ENCODE peak calls at places on chromosomes 2 and 18, in seven cellular contexts. One of them, this sample, is unnamed.

GRCh38 chr2:28709101-28709500 is 42.5 kb upstream of the PPP1CB start:
- ATAC-seq in activated CD8-positive, alpha-beta T cell treated with anti-CD3 and anti-CD28 coated beads for 36 hours: no peak
- ATAC-seq in left ventricle myocardium superior: no peak
- ATAC-seq in A549: no peak
- ATAC-seq in HepG2: peak
- ATAC-seq in mucosa of descending colon: peak
- ATAC-seq in upper lobe of left lung: peak
- ATAC-seq in this sample: peak

GRCh38 chr18:12326711-12327460 is 18.8 kb downstream of the TUBB6 start:
- ATAC-seq in activated CD8-positive, alpha-beta T cell treated with anti-CD3 and anti-CD28 coated beads for 36 hours: no peak
- ATAC-seq in left ventricle myocardium superior: peak
- ATAC-seq in A549: peak
- ATAC-seq in HepG2: no peak
- ATAC-seq in mucosa of descending colon: no peak
- ATAC-seq in upper lobe of left lung: peak
- ATAC-seq in this sample: peak

GRCh38 chr2:27992787-27993747 is 102.5 kb downstream of the BABAM2 start:
- ATAC-seq in activated CD8-positive, alpha-beta T cell treated with anti-CD3 and anti-CD28 coated beads for 36 hours: no peak
- ATAC-seq in left ventricle myocardium superior: peak
- ATAC-seq in A549: peak
- ATAC-seq in HepG2: peak
- ATAC-seq in mucosa of descending colon: peak
- ATAC-seq in upper lobe of left lung: peak
- ATAC-seq in this sample: no peak

GRCh38 chr18:61398961-61399632 is 65.9 kb downstream of the CDH20 start:
- ATAC-seq in activated CD8-positive, alpha-beta T cell treated with anti-CD3 and anti-CD28 coated beads for 36 hours: no peak
- ATAC-seq in left ventricle myocardium superior: no peak
- ATAC-seq in A549: no peak
- ATAC-seq in HepG2: no peak
- ATAC-seq in mucosa of descending colon: no peak
- ATAC-seq in upper lobe of left lung: no peak
- ATAC-seq in this sample: no peak

GRCh38 chr2:36354816-36355156 is 792 bp upstream of the CRIM1 start:
- ATAC-seq in activated CD8-positive, alpha-beta T cell treated with anti-CD3 and anti-CD28 coated beads for 36 hours: no peak
- ATAC-seq in left ventricle myocardium superior: no peak
- ATAC-seq in A549: no peak
- ATAC-seq in HepG2: no peak
- ATAC-seq in mucosa of descending colon: no peak
- ATAC-seq in upper lobe of left lung: no peak
- ATAC-seq in this sample: no peak

GRCh38 chr2:75431276-75431675 is 129.5 kb downstream of the EVA1A start:
- ATAC-seq in activated CD8-positive, alpha-beta T cell treated with anti-CD3 and anti-CD28 coated beads for 36 hours: no peak
- ATAC-seq in left ventricle myocardium superior: no peak
- ATAC-seq in A549: no peak
- ATAC-seq in HepG2: no peak
- ATAC-seq in mucosa of descending colon: no peak
- ATAC-seq in upper lobe of left lung: no peak
- ATAC-seq in this sample: no peak

GRCh38 chr2:55961318-55961911 is 37.8 kb upstream of the EFEMP1 start:
- ATAC-seq in activated CD8-positive, alpha-beta T cell treated with anti-CD3 and anti-CD28 coated beads for 36 hours: no peak
- ATAC-seq in left ventricle myocardium superior: no peak
- ATAC-seq in A549: peak
- ATAC-seq in HepG2: peak
- ATAC-seq in mucosa of descending colon: no peak
- ATAC-seq in upper lobe of left lung: peak
- ATAC-seq in this sample: no peak

GRCh38 chr2:111624401-111625156 is 259.4 kb downstream of the ANAPC1 start:
- ATAC-seq in activated CD8-positive, alpha-beta T cell treated with anti-CD3 and anti-CD28 coated beads for 36 hours: no peak
- ATAC-seq in left ventricle myocardium superior: peak
- ATAC-seq in A549: no peak
- ATAC-seq in HepG2: no peak
- ATAC-seq in mucosa of descending colon: peak
- ATAC-seq in upper lobe of left lung: peak
- ATAC-seq in this sample: peak

GRCh38 chr2:168529054-168529833 is 73.2 kb downstream of the CERS6 start:
- ATAC-seq in activated CD8-positive, alpha-beta T cell treated with anti-CD3 and anti-CD28 coated beads for 36 hours: no peak
- ATAC-seq in left ventricle myocardium superior: no peak
- ATAC-seq in A549: no peak
- ATAC-seq in HepG2: no peak
- ATAC-seq in mucosa of descending colon: no peak
- ATAC-seq in upper lobe of left lung: no peak
- ATAC-seq in this sample: peak

GRCh38 chr2:219002395-219003266 is 9.4 kb upstream of the CRYBA2 start:
- ATAC-seq in activated CD8-positive, alpha-beta T cell treated with anti-CD3 and anti-CD28 coated beads for 36 hours: peak
- ATAC-seq in left ventricle myocardium superior: peak
- ATAC-seq in A549: peak
- ATAC-seq in HepG2: peak
- ATAC-seq in mucosa of descending colon: peak
- ATAC-seq in upper lobe of left lung: peak
- ATAC-seq in this sample: peak

GRCh38 chr18:60893331-60894114 is 439.7 kb upstream of the CDH20 start:
- ATAC-seq in activated CD8-positive, alpha-beta T cell treated with anti-CD3 and anti-CD28 coated beads for 36 hours: no peak
- ATAC-seq in left ventricle myocardium superior: no peak
- ATAC-seq in A549: no peak
- ATAC-seq in HepG2: no peak
- ATAC-seq in mucosa of descending colon: no peak
- ATAC-seq in upper lobe of left lung: no peak
- ATAC-seq in this sample: peak

GRCh38 chr2:187271825-187272224 is 176.2 kb downstream of the CALCRL start:
- ATAC-seq in activated CD8-positive, alpha-beta T cell treated with anti-CD3 and anti-CD28 coated beads for 36 hours: no peak
- ATAC-seq in left ventricle myocardium superior: no peak
- ATAC-seq in A549: no peak
- ATAC-seq in HepG2: peak
- ATAC-seq in mucosa of descending colon: no peak
- ATAC-seq in upper lobe of left lung: no peak
- ATAC-seq in this sample: no peak

GRCh38 chr2:233117811-233118480 is 57.8 kb downstream of the INPP5D start:
- ATAC-seq in activated CD8-positive, alpha-beta T cell treated with anti-CD3 and anti-CD28 coated beads for 36 hours: no peak
- ATAC-seq in left ventricle myocardium superior: no peak
- ATAC-seq in A549: peak
- ATAC-seq in HepG2: peak
- ATAC-seq in mucosa of descending colon: no peak
- ATAC-seq in upper lobe of left lung: peak
- ATAC-seq in this sample: no peak

GRCh38 chr2:98378901-98379300 is 32.6 kb downstream of the CNGA3 start:
- ATAC-seq in activated CD8-positive, alpha-beta T cell treated with anti-CD3 and anti-CD28 coated beads for 36 hours: no peak
- ATAC-seq in left ventricle myocardium superior: peak
- ATAC-seq in A549: no peak
- ATAC-seq in HepG2: no peak
- ATAC-seq in mucosa of descending colon: peak
- ATAC-seq in upper lobe of left lung: peak
- ATAC-seq in this sample: peak

GRCh38 chr2:148745151-148745851 is 100.8 kb downstream of the EPC2 start:
- ATAC-seq in activated CD8-positive, alpha-beta T cell treated with anti-CD3 and anti-CD28 coated beads for 36 hours: peak
- ATAC-seq in left ventricle myocardium superior: no peak
- ATAC-seq in A549: no peak
- ATAC-seq in HepG2: no peak
- ATAC-seq in mucosa of descending colon: no peak
- ATAC-seq in upper lobe of left lung: no peak
- ATAC-seq in this sample: no peak

GRCh38 chr2:54558976-54559410 is 102.9 kb downstream of the SPTBN1 start:
- ATAC-seq in activated CD8-positive, alpha-beta T cell treated with anti-CD3 and anti-CD28 coated beads for 36 hours: no peak
- ATAC-seq in left ventricle myocardium superior: no peak
- ATAC-seq in A549: peak
- ATAC-seq in HepG2: peak
- ATAC-seq in mucosa of descending colon: peak
- ATAC-seq in upper lobe of left lung: peak
- ATAC-seq in this sample: peak

GRCh38 chr2:9846554-9846953 is 3.3 kb downstream of the TAF1B start:
- ATAC-seq in activated CD8-positive, alpha-beta T cell treated with anti-CD3 and anti-CD28 coated beads for 36 hours: no peak
- ATAC-seq in left ventricle myocardium superior: no peak
- ATAC-seq in A549: no peak
- ATAC-seq in HepG2: no peak
- ATAC-seq in mucosa of descending colon: no peak
- ATAC-seq in upper lobe of left lung: no peak
- ATAC-seq in this sample: peak

GRCh38 chr18:13639196-13639595 is 87.2 kb downstream of the FAM210A start:
- ATAC-seq in activated CD8-positive, alpha-beta T cell treated with anti-CD3 and anti-CD28 coated beads for 36 hours: no peak
- ATAC-seq in left ventricle myocardium superior: peak
- ATAC-seq in A549: no peak
- ATAC-seq in HepG2: no peak
- ATAC-seq in mucosa of descending colon: no peak
- ATAC-seq in upper lobe of left lung: no peak
- ATAC-seq in this sample: no peak

GRCh38 chr2:62137431-62137830 is 58.5 kb upstream of the B3GNT2 start:
- ATAC-seq in activated CD8-positive, alpha-beta T cell treated with anti-CD3 and anti-CD28 coated beads for 36 hours: no peak
- ATAC-seq in left ventricle myocardium superior: peak
- ATAC-seq in A549: no peak
- ATAC-seq in HepG2: no peak
- ATAC-seq in mucosa of descending colon: no peak
- ATAC-seq in upper lobe of left lung: no peak
- ATAC-seq in this sample: no peak

GRCh38 chr18:27136208-27136535 is 48.9 kb downstream of the CHST9 start:
- ATAC-seq in activated CD8-positive, alpha-beta T cell treated with anti-CD3 and anti-CD28 coated beads for 36 hours: no peak
- ATAC-seq in left ventricle myocardium superior: no peak
- ATAC-seq in A549: peak
- ATAC-seq in HepG2: peak
- ATAC-seq in mucosa of descending colon: no peak
- ATAC-seq in upper lobe of left lung: peak
- ATAC-seq in this sample: no peak

GRCh38 chr18:74665346-74665745 is 67.7 kb downstream of the ZNF407 start:
- ATAC-seq in activated CD8-positive, alpha-beta T cell treated with anti-CD3 and anti-CD28 coated beads for 36 hours: no peak
- ATAC-seq in left ventricle myocardium superior: no peak
- ATAC-seq in A549: no peak
- ATAC-seq in HepG2: no peak
- ATAC-seq in mucosa of descending colon: no peak
- ATAC-seq in upper lobe of left lung: no peak
- ATAC-seq in this sample: no peak

GRCh38 chr2:104969564-104969963 is 68.3 kb upstream of the MRPS9 start:
- ATAC-seq in activated CD8-positive, alpha-beta T cell treated with anti-CD3 and anti-CD28 coated beads for 36 hours: peak
- ATAC-seq in left ventricle myocardium superior: no peak
- ATAC-seq in A549: no peak
- ATAC-seq in HepG2: no peak
- ATAC-seq in mucosa of descending colon: no peak
- ATAC-seq in upper lobe of left lung: no peak
- ATAC-seq in this sample: no peak

GRCh38 chr18:48939368-48940097 is 11.2 kb downstream of the SMAD7 start:
- ATAC-seq in activated CD8-positive, alpha-beta T cell treated with anti-CD3 and anti-CD28 coated beads for 36 hours: no peak
- ATAC-seq in left ventricle myocardium superior: peak
- ATAC-seq in A549: no peak
- ATAC-seq in HepG2: no peak
- ATAC-seq in mucosa of descending colon: peak
- ATAC-seq in upper lobe of left lung: peak
- ATAC-seq in this sample: no peak